ENCODE peak calls at places on chromosomes 7 and 10, in ten cellular contexts. One of them, this sample, is unnamed. For H3K4me1, the result is how much of the 10 kb centered on the place peaks cover.

GRCh38 chr10:3127921-3128320 is 44.7 kb downstream of the PITRM1 start:
- DNase-seq in H9: no peak
- DNase-seq in left ventricle myocardium inferior: no peak
- DNase-seq in stomach: no peak
- DNase-seq in PC-3: no peak
- DNase-seq in CD8-positive, alpha-beta T cell: no peak
- DNase-seq in lung: no peak
- DNase-seq in astrocyte: no peak
- DNase-seq in suprapubic skin: no peak
- DNase-seq in cardiac muscle cell: no peak
- DNase-seq in this sample: no peak

GRCh38 chr10:131775444-131775832 is 125.4 kb upstream of the PPP2R2D start:
- DNase-seq in H9: peak
- DNase-seq in left ventricle myocardium inferior: no peak
- DNase-seq in stomach: peak
- DNase-seq in PC-3: no peak
- DNase-seq in CD8-positive, alpha-beta T cell: no peak
- DNase-seq in lung: no peak
- DNase-seq in astrocyte: no peak
- DNase-seq in suprapubic skin: no peak
- DNase-seq in cardiac muscle cell: no peak
- DNase-seq in this sample: no peak

GRCh38 chr7:45183711-45184210 is 26.2 kb downstream of the RAMP3 start:
- DNase-seq in H9: peak
- DNase-seq in left ventricle myocardium inferior: no peak
- DNase-seq in stomach: no peak
- DNase-seq in PC-3: no peak
- DNase-seq in CD8-positive, alpha-beta T cell: no peak
- DNase-seq in lung: no peak
- DNase-seq in astrocyte: no peak
- DNase-seq in suprapubic skin: peak
- DNase-seq in cardiac muscle cell: no peak
- DNase-seq in this sample: no peak

GRCh38 chr10:118596426-118597124 is 1.1 kb upstream of the PRLHR start:
- DNase-seq in H9: peak
- DNase-seq in left ventricle myocardium inferior: no peak
- DNase-seq in stomach: no peak
- DNase-seq in PC-3: no peak
- DNase-seq in CD8-positive, alpha-beta T cell: no peak
- DNase-seq in lung: no peak
- DNase-seq in astrocyte: no peak
- DNase-seq in suprapubic skin: no peak
- DNase-seq in cardiac muscle cell: no peak
- DNase-seq in this sample: no peak

GRCh38 chr7:155407799-155408198 is 50.1 kb upstream of the EN2 start:
- DNase-seq in H9: no peak
- DNase-seq in left ventricle myocardium inferior: no peak
- DNase-seq in stomach: no peak
- DNase-seq in PC-3: no peak
- DNase-seq in CD8-positive, alpha-beta T cell: no peak
- DNase-seq in lung: no peak
- DNase-seq in astrocyte: no peak
- DNase-seq in suprapubic skin: no peak
- DNase-seq in cardiac muscle cell: no peak
- DNase-seq in this sample: no peak

GRCh38 chr7:102404005-102404861 is 8.1 kb downstream of the PRKRIP1 start:
- DNase-seq in H9: peak
- DNase-seq in left ventricle myocardium inferior: no peak
- DNase-seq in stomach: no peak
- DNase-seq in PC-3: peak
- DNase-seq in CD8-positive, alpha-beta T cell: no peak
- DNase-seq in lung: peak
- DNase-seq in astrocyte: peak
- DNase-seq in suprapubic skin: no peak
- DNase-seq in cardiac muscle cell: peak
- DNase-seq in this sample: no peak

GRCh38 chr10:60312818-60313588 is 76.7 kb downstream of the ANK3 start:
- DNase-seq in H9: no peak
- DNase-seq in left ventricle myocardium inferior: no peak
- DNase-seq in stomach: no peak
- DNase-seq in PC-3: peak
- DNase-seq in CD8-positive, alpha-beta T cell: no peak
- DNase-seq in lung: no peak
- DNase-seq in astrocyte: peak
- DNase-seq in suprapubic skin: no peak
- DNase-seq in cardiac muscle cell: no peak
- DNase-seq in this sample: no peak

GRCh38 chr7:150903627-150904026 is 51.3 kb downstream of the AOC1 start:
- DNase-seq in H9: no peak
- DNase-seq in left ventricle myocardium inferior: peak
- DNase-seq in stomach: peak
- DNase-seq in PC-3: peak
- DNase-seq in CD8-positive, alpha-beta T cell: no peak
- DNase-seq in lung: peak
- DNase-seq in astrocyte: peak
- DNase-seq in suprapubic skin: no peak
- DNase-seq in cardiac muscle cell: no peak
- DNase-seq in this sample: peak

GRCh38 chr10:110016037-110016436 is 8.3 kb downstream of the ADD3 start:
- DNase-seq in H9: peak
- DNase-seq in left ventricle myocardium inferior: no peak
- DNase-seq in stomach: no peak
- DNase-seq in PC-3: peak
- DNase-seq in CD8-positive, alpha-beta T cell: no peak
- DNase-seq in lung: no peak
- DNase-seq in astrocyte: no peak
- DNase-seq in suprapubic skin: no peak
- DNase-seq in cardiac muscle cell: no peak
- DNase-seq in this sample: no peak

GRCh38 chr10:6399241-6399701 is 180.8 kb downstream of the PRKCQ start:
- DNase-seq in H9: no peak
- DNase-seq in left ventricle myocardium inferior: no peak
- DNase-seq in stomach: no peak
- DNase-seq in PC-3: no peak
- DNase-seq in CD8-positive, alpha-beta T cell: no peak
- DNase-seq in lung: peak
- DNase-seq in astrocyte: peak
- DNase-seq in suprapubic skin: no peak
- DNase-seq in cardiac muscle cell: no peak
- DNase-seq in this sample: no peak

DNA sequence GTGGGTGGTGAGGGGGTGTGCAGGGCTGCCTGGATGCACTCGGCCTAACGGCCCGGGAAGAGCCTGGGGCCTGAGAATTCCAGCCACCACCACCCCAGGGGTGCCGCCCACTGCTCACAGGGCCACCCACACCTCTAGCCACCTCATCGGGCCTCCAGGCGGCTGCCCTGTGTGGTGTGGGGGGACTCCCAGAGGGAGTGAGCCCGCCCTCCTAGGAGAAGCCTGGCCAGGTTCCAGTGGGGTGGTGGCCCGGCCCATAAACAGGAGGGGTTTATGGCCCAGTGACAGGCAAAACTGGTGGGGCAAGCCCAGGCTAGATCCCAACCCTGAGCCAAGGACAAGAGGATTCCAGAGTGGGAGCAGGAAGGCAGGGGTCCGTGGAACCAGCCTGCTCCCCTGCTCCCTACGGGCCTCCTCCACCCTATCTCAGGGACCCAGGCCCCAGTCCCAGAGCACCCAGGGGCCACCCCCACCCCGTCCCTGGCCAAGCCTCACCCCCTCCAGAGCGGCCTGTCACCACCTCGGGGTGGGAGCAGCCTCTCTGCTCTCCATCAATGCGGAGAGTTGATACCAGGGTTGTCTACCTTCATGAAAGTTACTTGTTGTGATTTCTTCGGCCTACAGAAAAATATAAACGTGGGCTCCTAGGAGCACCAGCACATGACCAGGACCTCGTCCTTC is 20.2 kb upstream of the PDGFA start:
- DNase-seq in H9: no peak
- DNase-seq in left ventricle myocardium inferior: no peak
- DNase-seq in stomach: peak
- DNase-seq in PC-3: peak
- DNase-seq in CD8-positive, alpha-beta T cell: no peak
- DNase-seq in lung: peak
- DNase-seq in astrocyte: peak
- DNase-seq in suprapubic skin: no peak
- DNase-seq in cardiac muscle cell: peak
- DNase-seq in this sample: no peak
- H3K4me1 ChIP-seq in H9: under half
- H3K4me1 ChIP-seq in left ventricle myocardium inferior: under half
- H3K4me1 ChIP-seq in stomach: under half
- H3K4me1 ChIP-seq in PC-3: half or more
- H3K4me1 ChIP-seq in CD8-positive, alpha-beta T cell: under half
- H3K4me1 ChIP-seq in lung: under half
- H3K4me1 ChIP-seq in astrocyte: under half
- H3K4me1 ChIP-seq in suprapubic skin: under half
- H3K4me1 ChIP-seq in cardiac muscle cell: under half
- H3K4me1 ChIP-seq in this sample: under half

GRCh38 chr10:21749788-21750187 is 215.8 kb downstream of the MLLT10 start:
- DNase-seq in H9: no peak
- DNase-seq in left ventricle myocardium inferior: no peak
- DNase-seq in stomach: no peak
- DNase-seq in PC-3: peak
- DNase-seq in CD8-positive, alpha-beta T cell: no peak
- DNase-seq in lung: no peak
- DNase-seq in astrocyte: peak
- DNase-seq in suprapubic skin: no peak
- DNase-seq in cardiac muscle cell: peak
- DNase-seq in this sample: no peak
- H3K27ac ChIP-seq in H9: no peak
- H3K27ac ChIP-seq in left ventricle myocardium inferior: no peak
- H3K27ac ChIP-seq in stomach: no peak
- H3K27ac ChIP-seq in PC-3: peak
- H3K27ac ChIP-seq in CD8-positive, alpha-beta T cell: no peak
- H3K27ac ChIP-seq in lung: no peak
- H3K27ac ChIP-seq in astrocyte: no peak
- H3K27ac ChIP-seq in suprapubic skin: no peak
- H3K27ac ChIP-seq in cardiac muscle cell: no peak
- H3K27ac ChIP-seq in this sample: no peak

GRCh38 chr7:81361769-81362168 is 408.1 kb downstream of the HGF start:
- DNase-seq in H9: no peak
- DNase-seq in left ventricle myocardium inferior: no peak
- DNase-seq in stomach: no peak
- DNase-seq in PC-3: no peak
- DNase-seq in CD8-positive, alpha-beta T cell: no peak
- DNase-seq in lung: no peak
- DNase-seq in astrocyte: peak
- DNase-seq in suprapubic skin: no peak
- DNase-seq in cardiac muscle cell: peak
- DNase-seq in this sample: no peak
- H3K4me1 ChIP-seq in H9: under half
- H3K4me1 ChIP-seq in left ventricle myocardium inferior: under half
- H3K4me1 ChIP-seq in stomach: under half
- H3K4me1 ChIP-seq in PC-3: under half
- H3K4me1 ChIP-seq in CD8-positive, alpha-beta T cell: under half
- H3K4me1 ChIP-seq in lung: under half
- H3K4me1 ChIP-seq in astrocyte: under half
- H3K4me1 ChIP-seq in suprapubic skin: under half
- H3K4me1 ChIP-seq in cardiac muscle cell: under half
- H3K4me1 ChIP-seq in this sample: under half

DNA sequence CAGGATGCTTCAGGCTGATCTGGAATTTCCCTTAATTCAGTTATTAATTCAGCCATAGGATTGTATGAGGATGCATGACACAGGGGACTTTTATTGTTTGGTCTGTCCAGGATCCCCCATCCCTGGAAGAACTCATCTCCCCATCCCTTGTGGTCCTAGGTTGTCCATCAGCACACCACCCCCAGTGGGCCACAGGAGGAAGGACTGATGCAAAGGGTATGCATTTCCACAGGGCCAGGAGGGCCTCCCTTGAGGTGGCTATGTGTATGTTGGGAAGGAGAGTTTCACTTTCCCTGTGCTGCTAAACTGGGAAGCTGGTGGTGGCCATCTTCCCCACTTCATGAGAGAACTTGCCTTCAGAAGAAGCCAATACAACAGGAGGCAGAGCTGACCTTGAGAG is 44.6 kb upstream of the GRB10 start:
- DNase-seq in H9: no peak
- DNase-seq in left ventricle myocardium inferior: no peak
- DNase-seq in stomach: no peak
- DNase-seq in PC-3: no peak
- DNase-seq in CD8-positive, alpha-beta T cell: no peak
- DNase-seq in lung: no peak
- DNase-seq in astrocyte: no peak
- DNase-seq in suprapubic skin: no peak
- DNase-seq in cardiac muscle cell: no peak
- DNase-seq in this sample: no peak
- H3K27ac ChIP-seq in H9: no peak
- H3K27ac ChIP-seq in left ventricle myocardium inferior: no peak
- H3K27ac ChIP-seq in stomach: no peak
- H3K27ac ChIP-seq in PC-3: peak
- H3K27ac ChIP-seq in CD8-positive, alpha-beta T cell: no peak
- H3K27ac ChIP-seq in lung: no peak
- H3K27ac ChIP-seq in astrocyte: peak
- H3K27ac ChIP-seq in suprapubic skin: no peak
- H3K27ac ChIP-seq in cardiac muscle cell: no peak
- H3K27ac ChIP-seq in this sample: no peak